ENCODE peak calls at places on chromosomes 1 and 21, in ten cellular contexts. I is lung microvascular endothelial cell; O is stimulated activated CD4-positive, alpha-beta T cell treated with anti-CD3 and anti-CD28 coated beads, Interleukin-12 subunit alpha, Interleukin-12 subunit beta, amount 100 ng/mL, for 4 hours; W is stimulated activated CD8-positive, alpha-beta memory T cell treated with anti-CD3 and anti-CD28 coated beads, Interleukin-4, amount 100 ng/mL, for 24 hours; V is heart right ventricle; K is CD8-positive, alpha-beta T cell; D is foreskin fibroblast; X is stimulated activated naive CD4-positive, alpha-beta T cell; M is kidney tubule cell; Z is SHP77. Q is an unnamed sample.

GRCh38 chr1:155135416-155136197 is at the start of gene SLC50A1:
- DNase-seq in M (peak; percentile 95), Z (peak; percentile 94), D (peak; percentile 98), V (peak; percentile 95), I (peak; percentile 97), X (peak; percentile 88), W (peak; percentile 89), O (peak; percentile 92), K (peak; percentile 86), Q (peak; percentile 91)

GRCh38 chr1:159752135-159752580 is 28.6 kb upstream of the DUSP23 start:
- DNase-seq in I (peak; percentile 95), V (peak; percentile 19), K (no peak), O (no peak), Z (no peak), D (peak; percentile 22), W (no peak), M (peak; percentile 37), X (no peak), Q (no peak)

GRCh38 chr1:218739426-218739825 is 394.3 kb downstream of the TGFB2 start:
- DNase-seq in X (no peak), M (no peak), I (no peak), Z (peak; percentile 18), W (no peak), V (peak; percentile 44), D (peak; percentile 84), O (no peak), K (no peak), Q (no peak)

GRCh38 chr21:44833663-44834062 is 15.8 kb upstream of the SUMO3 start:
- DNase-seq in D (no peak), V (no peak), I (no peak), O (no peak), Z (no peak), M (no peak), K (no peak), X (no peak), W (no peak), Q (no peak)

GRCh38 chr1:169326644-169327316 is 40.8 kb downstream of the NME7 start:
- DNase-seq in Z (no peak), D (peak; percentile 56), M (peak; percentile 83), V (no peak), O (no peak), X (no peak), I (peak; percentile 77), K (no peak), W (no peak), Q (no peak)

GRCh38 chr1:179807691-179808485 is 64.8 kb downstream of the FAM163A start:
- DNase-seq in I (no peak), V (no peak), Z (no peak), K (no peak), X (no peak), D (peak; percentile 31), W (no peak), M (peak; percentile 44), O (no peak), Q (no peak)

GRCh38 chr1:176241385-176242015 is 34.4 kb upstream of the COP1 start:
- DNase-seq in K (no peak), M (peak; percentile 92), Z (no peak), D (peak; percentile 90), I (peak; percentile 2), W (no peak), V (no peak), X (no peak), O (no peak), Q (no peak)

GRCh38 chr1:27296773-27297214 is 25.2 kb upstream of the TMEM222 start:
- DNase-seq in X (peak; percentile 45), M (peak; percentile 52), W (peak; percentile 54), O (peak; percentile 76), D (peak; percentile 81), V (peak; percentile 77), I (peak; percentile 62), K (peak; percentile 57), Z (peak; percentile 49), Q (peak; percentile 40)

GRCh38 chr1:201946224-201946908 is at the start of gene LMOD1:
- DNase-seq in O (no peak), M (peak; percentile 79), Z (peak; percentile 40), X (no peak), D (peak; percentile 95), I (peak; percentile 58), V (peak; percentile 81), K (no peak), W (no peak), Q (no peak)

GRCh38 chr1:209154916-209155315 is 428.6 kb upstream of the CAMK1G start:
- DNase-seq in X (no peak), Z (no peak), D (no peak), W (no peak), K (no peak), O (no peak), V (no peak), M (no peak), I (no peak), Q (no peak)

GRCh38 chr1:109315288-109315687 is 8.5 kb upstream of the MYBPHL start:
- DNase-seq in M (no peak), O (no peak), I (no peak), D (no peak), W (no peak), Z (no peak), K (no peak), V (no peak), X (no peak), Q (no peak)

GRCh38 chr1:183733610-183734219 is 71.2 kb upstream of the RGL1 start:
- DNase-seq in Z (no peak), I (no peak), V (no peak), M (no peak), W (no peak), D (no peak), X (no peak), K (no peak), O (no peak), Q (no peak)

GRCh38 chr1:54477153-54477561 is 70.9 kb upstream of the ACOT11 start:
- DNase-seq in K (no peak), V (no peak), D (no peak), Z (no peak), X (no peak), I (no peak), M (no peak), W (no peak), O (no peak), Q (no peak)

GRCh38 chr1:56578664-56578962 is 750 bp downstream of the PLPP3 start:
- DNase-seq in O (no peak), Z (no peak), D (peak; percentile 59), X (no peak), M (peak; percentile 52), K (no peak), V (peak; percentile 43), I (peak; percentile 56), W (no peak), Q (no peak)

GRCh38 chr1:233367057-233367759 is 39.7 kb downstream of the MAP3K21 start:
- DNase-seq in I (no peak), X (no peak), W (no peak), M (peak; percentile 82), D (peak; percentile 12), O (no peak), K (no peak), Z (no peak), V (no peak), Q (no peak)

GRCh38 chr1:2021550-2021949 is 2.4 kb downstream of the GABRD start:
- DNase-seq in I (no peak), D (no peak), Z (no peak), W (no peak), X (no peak), M (no peak), V (no peak), O (no peak), K (no peak), Q (no peak)

GRCh38 chr1:84742653-84743052 is 52.4 kb upstream of the SSX2IP start:
- DNase-seq in V (no peak), D (peak; percentile 58), K (no peak), Z (no peak), O (no peak), I (no peak), M (peak; percentile 62), W (no peak), X (no peak), Q (no peak)

GRCh38 chr21:28550057-28550825 is 442.4 kb downstream of the LTN1 start:
- DNase-seq in X (no peak), W (no peak), O (no peak), Z (no peak), M (no peak), V (no peak), D (peak; percentile 54), K (no peak), I (no peak), Q (no peak)

GRCh38 chr1:61143821-61144220 is 61.5 kb downstream of the NFIA start:
- DNase-seq in X (no peak), V (no peak), M (no peak), Z (no peak), I (no peak), O (no peak), D (peak; percentile 20), W (no peak), K (no peak), Q (no peak)

GRCh38 chr1:103198076-103198475 is 89.8 kb upstream of the COL11A1 start:
- DNase-seq in K (no peak), I (no peak), O (no peak), X (no peak), D (no peak), M (no peak), W (no peak), Z (no peak), V (no peak), Q (no peak)

GRCh38 chr1:81519987-81520386 is 280.7 kb upstream of the ADGRL2 start:
- DNase-seq in K (no peak), V (no peak), X (no peak), Z (no peak), W (no peak), M (no peak), I (no peak), O (no peak), D (no peak), Q (no peak)

GRCh38 chr1:222817529-222817928 is 2.7 kb downstream of the DISP1 start:
- DNase-seq in I (no peak), W (no peak), O (no peak), D (peak; percentile 96), V (no peak), M (peak; percentile 95), Z (no peak), X (no peak), K (no peak), Q (no peak)

GRCh38 chr1:5990913-5991783 is 1.1 kb downstream of the NPHP4 start:
- DNase-seq in W (no peak), V (peak; percentile 55), Z (no peak), I (peak; percentile 26), O (peak; percentile 39), D (peak; percentile 58), K (peak; percentile 31), X (peak; percentile 22), M (peak; percentile 18), Q (peak; percentile 31)